ENCODE peak calls at places on chromosomes 2 and 18, in four cellular contexts. U is HepG2, Q is SK-N-SH, C is K562. L is an unnamed sample.

GRCh38 chr18:5895886-5896740 is 791 bp upstream of the TMEM200C start:
- DNase-seq in C (no peak), Q (peak; percentile 72), U (no peak), L (no peak)

GRCh38 chr2:238125127-238125885 is 13.2 kb upstream of the KLHL30 start:
- DNase-seq in C (no peak), U (no peak), Q (no peak), L (no peak)

GRCh38 chr18:8882632-8883408 is 177.5 kb downstream of the MTCL1 start:
- DNase-seq in U (peak; percentile 21), C (peak; percentile 61), Q (no peak), L (peak; percentile 95)

GRCh38 chr2:44134848-44135247 is 33.8 kb upstream of the PPM1B start:
- DNase-seq in U (no peak), C (no peak), Q (no peak), L (no peak)

GRCh38 chr18:63779386-63779785 is 4.2 kb downstream of the SERPINB7 start:
- DNase-seq in Q (no peak), C (no peak), U (no peak), L (no peak)

GRCh38 chr2:95047629-95048510 is 22.4 kb downstream of the MAL start:
- DNase-seq in Q (no peak), U (no peak), C (no peak), L (no peak)

GRCh38 chr2:80545420-80546192 is 241.1 kb upstream of the LRRTM1 start:
- DNase-seq in U (peak; percentile 5), Q (no peak), C (no peak), L (no peak)

GRCh38 chr2:118012778-118013177 is 1.1 kb downstream of the CCDC93 start:
- DNase-seq in U (no peak), Q (no peak), C (no peak), L (no peak)

GRCh38 chr2:111689899-111690298 is 194.1 kb downstream of the ANAPC1 start:
- DNase-seq in Q (no peak), C (no peak), U (no peak), L (no peak)

GRCh38 chr2:31189141-31189540 is 28.2 kb downstream of the CAPN14 start:
- DNase-seq in U (no peak), C (no peak), Q (no peak), L (no peak)

GRCh38 chr2:102141915-102142828 is at the start of gene IL1R1:
- DNase-seq in Q (peak; percentile 65), C (peak; percentile 85), U (peak; percentile 60), L (no peak)

GRCh38 chr2:228086561-228086960 is 94.9 kb downstream of the SPHKAP start:
- DNase-seq in U (no peak), C (no peak), Q (no peak), L (no peak)

GRCh38 chr18:489244-490023 is 11.1 kb downstream of the COLEC12 start:
- DNase-seq in Q (no peak), C (no peak), U (no peak), L (no peak)

GRCh38 chr2:203122317-203122998 is 107.8 kb downstream of the NBEAL1 start:
- DNase-seq in Q (peak; percentile 9), U (peak; percentile 34), C (no peak), L (no peak)

GRCh38 chr2:74845217-74845751 is 11.4 kb downstream of the HK2 start:
- DNase-seq in C (no peak), U (no peak), Q (no peak), L (peak; percentile 91)

GRCh38 chr2:118386636-118387302 is 298.5 kb downstream of the INSIG2 start:
- DNase-seq in Q (no peak), U (no peak), C (no peak), L (peak; percentile 6)

GRCh38 chr2:136019825-136020224 is 34.4 kb upstream of the DARS1 start:
- DNase-seq in Q (peak; percentile 30), C (no peak), U (no peak), L (no peak)

GRCh38 chr18:78692105-78692504 is 287.5 kb upstream of the SALL3 start:
- DNase-seq in C (no peak), U (no peak), Q (no peak), L (no peak)

GRCh38 chr2:186299610-186300009 is 186.4 kb upstream of the ZC3H15 start:
- DNase-seq in C (no peak), Q (no peak), U (no peak), L (no peak)

GRCh38 chr2:161943012-161943411 is 131.0 kb downstream of the DPP4 start:
- DNase-seq in C (no peak), Q (no peak), U (no peak), L (no peak)

GRCh38 chr2:144426981-144427479 is 92.9 kb downstream of the ZEB2 start:
- DNase-seq in C (no peak), U (peak; percentile 82), Q (no peak), L (no peak)

GRCh38 chr2:106116248-106116647 is 77.9 kb downstream of the UXS1 start:
- DNase-seq in U (no peak), Q (no peak), C (no peak), L (no peak)

GRCh38 chr18:44548291-44549221 is 132.1 kb upstream of the SETBP1 start:
- DNase-seq in Q (no peak), U (no peak), C (no peak), L (no peak)

GRCh38 chr2:200757414-200757813 is 54.3 kb upstream of the BZW1 start:
- DNase-seq in C (no peak), Q (no peak), U (no peak), L (no peak)

GRCh38 chr2:109062558-109063325 is 66.3 kb upstream of the SH3RF3 start:
- DNase-seq in Q (no peak), C (no peak), U (no peak), L (no peak)

GRCh38 chr2:10788855-10789254 is 23.7 kb downstream of the PDIA6 start:
- DNase-seq in C (no peak), Q (no peak), U (no peak), L (no peak)

GRCh38 chr18:32831781-32832180 is 59.0 kb upstream of the KLHL14 start:
- DNase-seq in U (no peak), C (no peak), Q (no peak), L (no peak)

GRCh38 chr2:56297671-56298070 is 113.9 kb downstream of the CCDC85A start:
- DNase-seq in U (no peak), Q (no peak), C (no peak), L (no peak)

GRCh38 chr18:28766027-28766426 is 589.1 kb upstream of the CDH2 start:
- DNase-seq in U (no peak), Q (no peak), C (no peak), L (no peak)

GRCh38 chr2:141200191-141200590 is 930.6 kb downstream of the LRP1B start:
- DNase-seq in Q (no peak), C (no peak), U (no peak), L (no peak)

GRCh38 chr18:75896865-75897264 is 469.4 kb upstream of the SMIM21 start:
- DNase-seq in C (no peak), U (peak; percentile 8), Q (peak; percentile 64), L (peak; percentile 22)

GRCh38 chr2:67318966-67319590 is 78.1 kb upstream of the ETAA1 start:
- DNase-seq in U (no peak), C (no peak), Q (no peak), L (no peak)

DNA sequence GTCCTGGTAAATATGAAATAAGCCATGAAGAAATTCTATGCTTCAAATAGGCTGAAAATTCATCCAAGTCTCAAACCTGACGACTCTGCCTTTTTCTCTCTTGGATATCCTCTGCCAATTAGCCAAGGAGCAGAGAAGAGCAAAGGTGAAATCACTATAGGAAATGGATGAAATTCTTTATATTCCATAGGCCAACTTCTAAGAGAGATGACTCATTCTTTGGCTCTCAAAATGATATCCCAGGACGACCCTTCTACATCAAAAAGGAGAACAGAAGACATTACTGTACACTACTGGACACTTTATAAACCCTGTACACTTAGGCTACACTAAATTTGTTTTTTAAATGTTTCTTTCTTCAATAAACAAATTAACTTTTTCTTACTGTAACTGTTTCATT is 22.7 kb downstream of the PDE1A start:
- DNase-seq in U (no peak), Q (no peak), C (no peak), L (no peak)
- TF ChIP-seq YY1 in U (no peak), Q (no peak), C (no peak), L (no peak)

DNA sequence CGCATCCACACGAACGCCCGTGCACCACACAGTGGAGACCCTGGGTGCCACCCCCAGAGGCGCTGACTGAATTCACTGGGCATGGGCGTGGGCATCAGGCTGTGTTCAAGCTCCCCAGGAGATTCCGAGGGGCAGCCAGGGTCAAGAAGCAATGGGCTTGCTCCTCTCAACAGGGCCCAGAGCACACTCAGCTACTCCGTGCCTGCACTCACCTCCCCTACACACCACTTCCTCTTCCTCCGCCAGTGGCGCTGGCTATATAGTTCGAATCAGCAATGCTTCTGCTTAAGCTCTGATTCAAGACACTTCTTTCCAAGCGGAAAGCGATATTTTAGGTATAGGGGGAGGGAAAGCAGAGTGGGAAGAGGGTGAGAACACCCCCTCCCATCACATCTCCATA is 42.2 kb downstream of the CRACDL start:
- DNase-seq in U (no peak), Q (no peak), C (no peak), L (no peak)
- TF ChIP-seq ELF1 in U (no peak), Q (no peak), C (no peak), L (no peak)

GRCh38 chr18:26648509-26649192 is 100.3 kb upstream of the KCTD1 start:
- DNase-seq in C (no peak), U (no peak), Q (no peak), L (no peak)

GRCh38 chr18:26652501-26652900 is 104.1 kb upstream of the KCTD1 start:
- DNase-seq in C (no peak), U (no peak), Q (no peak), L (no peak)

GRCh38 chr18:26650310-26651285 is 102.2 kb upstream of the KCTD1 start:
- DNase-seq in C (no peak), U (no peak), Q (no peak), L (no peak)

GRCh38 chr18:26646897-26647296 is 98.5 kb upstream of the KCTD1 start:
- DNase-seq in U (no peak), C (no peak), Q (no peak), L (no peak)

DNA sequence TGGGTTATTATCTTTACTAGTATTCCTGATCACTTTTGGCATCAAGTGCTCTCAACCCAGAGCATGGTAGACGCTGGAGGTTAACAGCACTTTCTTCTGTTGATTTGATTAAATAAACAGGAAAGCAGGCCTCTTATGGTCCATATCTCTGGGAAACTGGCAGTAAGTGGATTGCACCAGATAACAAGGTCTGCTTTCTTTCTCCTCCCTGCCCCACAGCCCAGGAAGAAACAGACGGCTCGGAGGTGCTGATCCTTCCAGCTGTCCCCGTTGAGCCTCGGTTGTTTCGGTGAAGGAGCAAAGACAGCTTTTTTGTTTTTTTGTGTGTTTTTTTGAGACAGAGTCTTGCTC is 100.8 kb upstream of the KCTD1 start:
- DNase-seq in U (no peak), C (no peak), Q (peak; percentile 76), L (no peak)
- TF ChIP-seq YY1 in U (no peak), C (no peak), Q (no peak), L (no peak)

DNA sequence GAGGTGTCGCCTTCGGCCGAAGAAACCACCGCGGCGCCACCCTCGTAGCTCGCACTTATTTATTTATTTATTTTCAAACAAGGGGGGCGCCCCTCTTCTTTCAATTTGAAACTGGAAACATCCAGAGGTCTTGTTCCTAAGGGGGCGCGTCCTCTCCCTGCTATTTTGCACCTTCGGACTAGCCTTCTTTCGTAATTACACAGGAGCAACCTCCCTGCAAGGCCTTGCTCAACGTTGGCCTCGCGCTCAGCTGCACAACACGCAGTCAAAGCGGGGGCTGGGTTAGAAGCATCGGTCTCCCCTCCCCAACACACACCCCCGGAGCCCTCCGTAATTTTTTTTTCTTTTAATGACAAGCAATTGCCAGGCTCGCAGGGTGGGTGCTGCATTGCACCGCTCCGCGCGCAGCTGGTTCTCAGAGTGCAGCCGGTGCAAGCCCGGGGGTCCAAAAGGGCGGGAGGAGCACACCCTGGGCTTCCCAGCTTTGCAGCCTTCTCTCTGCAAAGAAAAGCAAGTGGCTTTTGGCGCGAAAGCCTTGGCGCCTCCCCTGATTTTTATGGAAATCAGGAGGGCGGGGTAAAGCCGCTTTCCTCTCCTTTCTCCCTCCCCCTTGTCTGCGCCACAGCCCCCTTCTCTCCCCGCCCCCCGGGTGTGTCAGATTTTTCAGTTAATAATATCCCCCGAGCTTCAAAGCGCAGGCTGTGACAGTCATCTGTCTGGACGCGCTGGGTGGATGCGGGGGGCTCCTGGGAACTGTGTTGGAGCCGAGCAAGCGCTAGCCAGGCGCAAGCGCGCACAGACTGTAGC is at the start of gene MYCN:
- DNase-seq in U (peak; percentile 41), Q (peak; percentile 89), C (no peak), L (no peak)
- TF ChIP-seq ELF1 in U (no peak), Q (no peak), C (no peak), L (no peak)